ENCODE peak calls at places on chromosomes 16 and 17, in six cellular contexts. F, O, B, C, U and J are unnamed samples.

GRCh38 chr17:37392024-37392590 is 14.5 kb downstream of the ACACA start:
- DNase-seq in F (peak), O (no peak), B (no peak), C (peak), U (peak), J (no peak)

GRCh38 chr16:10817963-10818941 is at the start of gene TVP23A:
- DNase-seq in F (no peak), O (no peak), B (peak), C (no peak), U (no peak), J (no peak)

GRCh38 chr16:1309888-1310831 is 724 bp downstream of the UBE2I start:
- DNase-seq in F (peak), O (peak), B (no peak), C (peak), U (peak), J (no peak)

GRCh38 chr17:37488009-37488604 is 1.6 kb upstream of the DUSP14 start:
- DNase-seq in F (peak), O (no peak), B (no peak), C (peak), U (peak), J (no peak)

GRCh38 chr17:57597531-57598453 is 147.3 kb downstream of the CCDC182 start:
- DNase-seq in F (peak), O (peak), B (peak), C (peak), U (peak), J (no peak)

GRCh38 chr16:3216263-3216640 is 18.7 kb downstream of the ZNF200 start:
- DNase-seq in F (no peak), O (no peak), B (no peak), C (no peak), U (no peak), J (peak)

GRCh38 chr17:16352303-16352837 is 899 bp downstream of the CENPV start:
- DNase-seq in F (peak), O (no peak), B (peak), C (peak), U (peak), J (peak)

GRCh38 chr17:17051791-17052461 is 9.7 kb downstream of the MPRIP start:
- DNase-seq in F (no peak), O (no peak), B (no peak), C (peak), U (no peak), J (no peak)

GRCh38 chr16:29900102-29900887 is at the start of gene ASPHD1:
- DNase-seq in F (peak), O (peak), B (peak), C (peak), U (peak), J (peak)

GRCh38 chr16:74726736-74727135 is 26.1 kb upstream of the MLKL start:
- DNase-seq in F (no peak), O (no peak), B (no peak), C (peak), U (no peak), J (no peak)

GRCh38 chr17:6276711-6277110 is 158.2 kb downstream of the AIPL1 start:
- DNase-seq in F (no peak), O (no peak), B (no peak), C (no peak), U (no peak), J (no peak)

GRCh38 chr16:68859827-68860226 is 16.5 kb downstream of the TANGO6 start:
- DNase-seq in F (no peak), O (no peak), B (no peak), C (no peak), U (no peak), J (no peak)

GRCh38 chr16:56617212-56618085 is 8.1 kb upstream of the MT1E start:
- DNase-seq in F (peak), O (no peak), B (no peak), C (peak), U (peak), J (no peak)

GRCh38 chr17:32693135-32693897 is 183.6 kb downstream of the MYO1D start:
- DNase-seq in F (no peak), O (no peak), B (no peak), C (no peak), U (no peak), J (no peak)

GRCh38 chr17:81471804-81472456 is 40.7 kb downstream of the ACTG1 start:
- DNase-seq in F (peak), O (peak), B (peak), C (peak), U (peak), J (peak)

GRCh38 chr16:57184890-57185445 is 871 bp downstream of the PSME3IP1 start:
- DNase-seq in F (no peak), O (no peak), B (peak), C (no peak), U (no peak), J (no peak)

GRCh38 chr16:52515068-52515671 is 31.8 kb downstream of the TOX3 start:
- DNase-seq in F (peak), O (no peak), B (no peak), C (no peak), U (no peak), J (no peak)

GRCh38 chr16:7404217-7404616 is 71.6 kb downstream of the RBFOX1 start:
- DNase-seq in F (no peak), O (no peak), B (no peak), C (no peak), U (no peak), J (no peak)

GRCh38 chr16:85227924-85228462 is 115.7 kb upstream of the CIBAR2 start:
- DNase-seq in F (peak), O (no peak), B (peak), C (peak), U (peak), J (no peak)

GRCh38 chr16:71854369-71854948 is 8.7 kb downstream of the ATXN1L start:
- DNase-seq in F (no peak), O (no peak), B (no peak), C (no peak), U (no peak), J (no peak)

GRCh38 chr17:69067274-69068047 is 6.7 kb upstream of the ABCA9 start:
- DNase-seq in F (no peak), O (no peak), B (no peak), C (no peak), U (no peak), J (no peak)

GRCh38 chr17:66466933-66467367 is 164.5 kb downstream of the PRKCA start:
- DNase-seq in F (peak), O (no peak), B (no peak), C (peak), U (no peak), J (no peak)

GRCh38 chr17:1713878-1714487 is 3.8 kb upstream of the TLCD2 start:
- DNase-seq in F (peak), O (no peak), B (peak), C (no peak), U (peak), J (no peak)

GRCh38 chr17:5797447-5797846 is 213.1 kb upstream of the NLRP1 start:
- DNase-seq in F (no peak), O (no peak), B (no peak), C (no peak), U (no peak), J (no peak)

GRCh38 chr16:86133847-86134375 is 234.9 kb downstream of the IRF8 start:
- DNase-seq in F (no peak), O (no peak), B (no peak), C (no peak), U (no peak), J (no peak)

GRCh38 chr16:17835118-17835949 is 364.6 kb upstream of the XYLT1 start:
- DNase-seq in F (no peak), O (no peak), B (no peak), C (no peak), U (no peak), J (no peak)

GRCh38 chr16:72590179-72590937 is 418.4 kb upstream of the PMFBP1 start:
- DNase-seq in F (no peak), O (no peak), B (peak), C (no peak), U (no peak), J (no peak)

GRCh38 chr16:72195609-72196008 is 23.7 kb upstream of the PMFBP1 start:
- DNase-seq in F (no peak), O (no peak), B (peak), C (no peak), U (no peak), J (no peak)

GRCh38 chr17:51188321-51188853 is 22.2 kb downstream of the NME2 start:
- DNase-seq in F (no peak), O (no peak), B (no peak), C (no peak), U (no peak), J (no peak)

GRCh38 chr17:73643012-73643845 is 1.0 kb downstream of the SDK2 start:
- DNase-seq in F (no peak), O (no peak), B (peak), C (no peak), U (peak), J (no peak)

GRCh38 chr17:73066148-73066884 is 26.2 kb downstream of the SLC39A11 start:
- DNase-seq in F (no peak), O (no peak), B (no peak), C (no peak), U (no peak), J (no peak)

GRCh38 chr17:57554826-57555635 is 190.1 kb downstream of the CCDC182 start:
- DNase-seq in F (no peak), O (no peak), B (peak), C (no peak), U (peak), J (no peak)

DNA sequence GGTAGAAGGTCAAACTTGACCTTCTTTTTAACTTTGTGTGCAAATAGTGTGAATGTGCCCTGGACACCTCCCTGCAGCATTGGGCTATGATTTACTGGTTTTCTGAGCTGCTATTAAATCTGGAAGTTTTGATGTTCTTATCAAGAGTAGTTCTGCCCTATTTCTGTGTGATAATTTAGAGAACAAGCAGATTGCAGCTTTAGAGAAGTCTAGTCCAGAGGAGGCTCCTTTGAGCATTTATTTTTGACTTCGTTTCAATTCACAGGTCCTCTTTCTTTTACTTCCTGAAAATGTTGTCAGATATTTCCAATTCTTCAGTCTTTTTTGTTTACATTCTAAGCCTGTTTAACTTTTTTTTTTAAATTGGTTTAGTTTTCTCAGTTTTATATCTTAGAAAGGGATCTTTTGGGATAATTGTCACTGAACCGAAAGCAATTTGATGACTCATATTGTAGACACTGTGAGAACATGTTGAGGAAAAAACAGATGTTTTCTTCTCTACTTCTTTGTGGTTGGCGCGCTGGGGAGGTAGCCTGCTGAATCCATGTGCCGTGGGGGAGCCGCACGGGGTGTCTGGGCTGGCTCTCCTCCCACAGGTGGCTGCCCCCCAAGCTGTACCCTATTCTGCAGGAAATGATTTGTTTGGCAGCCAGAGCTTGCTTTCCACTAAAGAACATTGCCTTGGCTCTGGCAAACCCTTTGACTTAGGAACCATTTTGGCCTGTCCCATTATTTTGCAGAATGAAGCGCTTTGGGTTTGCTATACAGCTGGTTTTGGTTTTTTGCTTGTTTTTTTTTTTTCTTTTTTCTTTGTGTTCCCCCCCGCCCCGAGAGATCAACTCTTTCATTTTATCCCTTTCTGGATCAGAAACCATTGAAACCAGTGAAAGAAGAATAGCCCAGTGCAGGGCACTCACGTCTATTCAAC is 53.4 kb downstream of the MFSD11 start:
- DNase-seq in F (peak), O (no peak), B (peak), C (peak), U (no peak), J (peak)
- H3K4me3 ChIP-seq in F (peak), O (peak), B (peak), C (no peak), U (no peak), J (peak)

DNA sequence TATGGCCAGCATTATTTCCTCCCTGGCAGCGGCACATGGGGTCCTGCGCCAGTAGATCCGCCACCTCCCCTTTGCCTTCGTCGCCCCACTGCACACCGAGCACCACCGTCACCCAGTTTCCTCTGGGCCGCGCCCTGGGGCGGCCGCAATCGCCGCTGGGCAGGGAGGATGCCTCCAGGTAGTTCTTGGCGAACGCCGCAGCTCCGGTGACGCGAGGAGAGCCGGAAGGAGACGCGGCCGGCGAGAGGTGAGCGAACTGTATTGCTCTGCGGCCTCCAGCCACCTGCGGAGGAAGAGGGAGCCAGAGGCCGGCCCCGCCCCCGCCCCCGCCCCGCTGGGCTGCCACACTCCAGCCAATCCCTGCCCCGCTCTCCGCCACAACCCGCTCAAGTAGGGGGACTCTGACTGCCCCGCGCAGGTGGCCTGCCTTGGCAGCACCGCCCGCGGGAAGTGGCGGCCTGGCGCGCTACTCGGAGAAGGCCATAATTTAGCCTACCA is 11.8 kb upstream of the SLFN13 start:
- DNase-seq in F (no peak), O (no peak), B (peak), C (no peak), U (peak), J (no peak)
- H3K4me3 ChIP-seq in F (no peak), O (peak), B (no peak), C (no peak), U (no peak), J (no peak)

GRCh38 chr16:78210305-78210704 is 110.9 kb downstream of the WWOX start:
- DNase-seq in F (no peak), O (no peak), B (no peak), C (peak), U (no peak), J (no peak)

GRCh38 chr16:78211200-78211599 is 111.7 kb downstream of the WWOX start:
- DNase-seq in F (no peak), O (no peak), B (no peak), C (no peak), U (peak), J (no peak)

GRCh38 chr16:78213751-78214150 is 114.3 kb downstream of the WWOX start:
- DNase-seq in F (no peak), O (no peak), B (no peak), C (no peak), U (no peak), J (no peak)

GRCh38 chr16:78211951-78212350 is 112.5 kb downstream of the WWOX start:
- DNase-seq in F (no peak), O (no peak), B (no peak), C (no peak), U (peak), J (no peak)

GRCh38 chr16:78212674-78213073 is 113.2 kb downstream of the WWOX start:
- DNase-seq in F (no peak), O (no peak), B (no peak), C (no peak), U (no peak), J (no peak)
- H3K4me3 ChIP-seq in F (no peak), O (no peak), B (no peak), C (no peak), U (no peak), J (no peak)

GRCh38 chr17:64777413-64778101 is 115.5 kb upstream of the SMURF2 start:
- DNase-seq in F (no peak), O (no peak), B (no peak), C (no peak), U (peak), J (no peak)
- H3K4me3 ChIP-seq in F (no peak), O (peak), B (peak), C (no peak), U (no peak), J (no peak)